ENCODE peak calls at places on chromosome 18, in five cellular contexts. E is right lobe of liver, I is mammary epithelial cell, X is adrenal gland, Q is heart left ventricle. T is an unnamed sample. For H3K9me3, the result is how much of the 10 kb centered on the place peaks cover.

GRCh38 chr18:75173758-75174157 is 35.2 kb downstream of the PTGR3 start:
- DNase-seq in Q (no peak), E (no peak), I (no peak), X (no peak), T (no peak)

GRCh38 chr18:69469444-69469919 is 68.8 kb downstream of the DOK6 start:
- DNase-seq in I (no peak), Q (no peak), E (peak), X (no peak), T (no peak)

GRCh38 chr18:50947899-50948298 is 19.9 kb upstream of the ELAC1 start:
- DNase-seq in Q (no peak), E (no peak), I (peak), X (no peak), T (no peak)

GRCh38 chr18:35456181-35456850 is 41.4 kb downstream of the INO80C start:
- DNase-seq in Q (no peak), I (peak), X (peak), E (no peak), T (peak)

GRCh38 chr18:4450065-4450676 is 4.9 kb downstream of the DLGAP1 start:
- DNase-seq in X (no peak), I (no peak), E (no peak), Q (no peak), T (no peak)

GRCh38 chr18:35041752-35042379 is 653 bp downstream of the MAPRE2 start:
- DNase-seq in X (no peak), E (no peak), I (peak), Q (no peak), T (peak)

GRCh38 chr18:77165489-77166415 is 33.2 kb upstream of the MBP start:
- DNase-seq in E (no peak), I (no peak), Q (peak), X (no peak), T (peak)

GRCh38 chr18:38367473-38367872 is 801.9 kb upstream of the CELF4 start:
- DNase-seq in I (no peak), Q (no peak), X (no peak), E (no peak), T (no peak)

GRCh38 chr18:12435867-12436266 is 28.1 kb downstream of the PRELID3A start:
- DNase-seq in Q (no peak), E (no peak), I (no peak), X (no peak), T (no peak)

GRCh38 chr18:79944746-79945117 is 6.7 kb downstream of the SLC66A2 start:
- DNase-seq in X (no peak), Q (no peak), I (no peak), E (no peak), T (no peak)

GRCh38 chr18:68735498-68736343 is 20.8 kb upstream of the TMX3 start:
- DNase-seq in E (no peak), Q (no peak), I (peak), X (no peak), T (peak)

GRCh38 chr18:76922107-76922506 is 99.8 kb downstream of the ZNF236 start:
- DNase-seq in Q (no peak), I (peak), E (peak), X (peak), T (peak)

GRCh38 chr18:13726972-13727331 is 479 bp downstream of the RNMT start:
- DNase-seq in X (peak), I (peak), Q (no peak), E (peak), T (peak)

GRCh38 chr18:22199005-22199404 is 29.6 kb downstream of the GATA6 start:
- DNase-seq in E (no peak), X (no peak), Q (no peak), I (no peak), T (no peak)

GRCh38 chr18:74546751-74547530 is 12.6 kb downstream of the CNDP1 start:
- DNase-seq in E (no peak), I (peak), Q (peak), X (peak), T (no peak)

GRCh38 chr18:59561596-59561995 is 135.6 kb downstream of the CCBE1 start:
- DNase-seq in X (peak), Q (no peak), E (no peak), I (no peak), T (no peak)

GRCh38 chr18:63160172-63160995 is 159.2 kb downstream of the BCL2 start:
- DNase-seq in E (no peak), I (no peak), X (no peak), Q (no peak), T (peak)

GRCh38 chr18:68728301-68728700 is 13.4 kb upstream of the TMX3 start:
- DNase-seq in Q (no peak), X (no peak), E (no peak), I (no peak), T (no peak)

GRCh38 chr18:7616661-7617060 is 49.5 kb downstream of the PTPRM start:
- DNase-seq in Q (peak), E (no peak), I (no peak), X (peak), T (peak)

GRCh38 chr18:62505669-62506494 is 16.9 kb upstream of the ZCCHC2 start:
- DNase-seq in Q (no peak), X (no peak), E (no peak), I (peak), T (no peak)

GRCh38 chr18:28767201-28767600 is 590.3 kb upstream of the CDH2 start:
- DNase-seq in I (no peak), E (no peak), X (no peak), Q (no peak), T (no peak)

GRCh38 chr18:58417752-58418151 is 211.1 kb downstream of the ALPK2 start:
- DNase-seq in I (peak), X (no peak), E (peak), Q (no peak), T (no peak)

GRCh38 chr18:42274488-42275137 is 319.6 kb downstream of the PIK3C3 start:
- DNase-seq in I (peak), E (no peak), Q (no peak), X (no peak), T (peak)

GRCh38 chr18:75658330-75658729 is 230.8 kb upstream of the SMIM21 start:
- DNase-seq in Q (no peak), I (no peak), X (no peak), E (no peak), T (no peak)

GRCh38 chr18:5600376-5601071 is 56.7 kb upstream of the EPB41L3 start:
- DNase-seq in I (no peak), E (no peak), X (no peak), Q (no peak), T (peak)
- TF ChIP-seq CTCF in I (no peak), E (peak), X (peak), Q (peak), T (peak)

GRCh38 chr18:26745288-26745975 is 120.1 kb downstream of the AQP4 start:
- DNase-seq in Q (no peak), E (peak), I (no peak), X (no peak), T (no peak)

GRCh38 chr18:26746284-26747130 is 119.0 kb downstream of the AQP4 start:
- DNase-seq in I (no peak), E (no peak), X (no peak), Q (no peak), T (no peak)

GRCh38 chr18:26736301-26736700 is 129.2 kb downstream of the AQP4 start:
- DNase-seq in Q (no peak), I (no peak), X (no peak), E (no peak), T (no peak)

GRCh38 chr18:26738706-26739105 is 126.8 kb downstream of the AQP4 start:
- DNase-seq in I (no peak), Q (no peak), X (no peak), E (no peak), T (no peak)

GRCh38 chr18:26741041-26741440 is 124.5 kb downstream of the AQP4 start:
- DNase-seq in I (no peak), X (peak), Q (no peak), E (no peak), T (no peak)
- H3K9me3 ChIP-seq in I (under half), X (under half), Q (under half), E (under half), T (under half)

GRCh38 chr18:2655954-2656236 is 369 bp downstream of the SMCHD1 start:
- DNase-seq in X (no peak), Q (no peak), E (no peak), I (no peak), T (no peak)
- TF ChIP-seq CTCF in X (no peak), Q (no peak), E (no peak), I (no peak), T (no peak)

GRCh38 chr18:78645216-78645615 is 334.4 kb upstream of the SALL3 start:
- DNase-seq in X (no peak), Q (no peak), I (no peak), E (no peak), T (no peak)
- H3K9me3 ChIP-seq in X (under half), Q (under half), I (under half), E (under half), T (under half)

DNA sequence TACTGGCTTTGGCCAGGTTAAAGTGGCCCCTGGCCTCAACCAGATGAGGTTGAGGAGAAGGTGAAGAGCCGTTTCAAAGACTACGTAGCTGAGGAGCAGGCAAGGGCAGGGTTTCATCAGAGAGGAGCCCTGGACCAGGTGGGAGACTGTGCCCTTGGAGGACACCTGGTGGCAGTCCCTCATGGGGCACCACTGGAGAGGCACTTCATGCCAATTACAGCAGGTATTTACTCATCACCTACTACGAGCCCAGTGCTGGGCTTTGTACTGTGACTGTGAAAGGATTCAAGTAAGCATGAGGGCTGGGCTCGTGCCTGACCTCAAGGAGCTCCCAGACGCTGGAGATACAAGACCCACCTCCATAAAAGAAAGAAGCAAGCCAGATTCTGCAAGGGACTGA is 37.6 kb downstream of the SMAD7 start:
- DNase-seq in X (no peak), Q (no peak), E (no peak), I (no peak), T (no peak)
- TF ChIP-seq CTCF in X (no peak), Q (peak), E (peak), I (peak), T (no peak)

GRCh38 chr18:14944838-14945237 is 196.9 kb downstream of the ANKRD30B start:
- DNase-seq in E (no peak), Q (no peak), X (no peak), I (no peak), T (no peak)
- H3K9me3 ChIP-seq in E (under half), Q (under half), X (under half), I (under half), T (under half)

DNA sequence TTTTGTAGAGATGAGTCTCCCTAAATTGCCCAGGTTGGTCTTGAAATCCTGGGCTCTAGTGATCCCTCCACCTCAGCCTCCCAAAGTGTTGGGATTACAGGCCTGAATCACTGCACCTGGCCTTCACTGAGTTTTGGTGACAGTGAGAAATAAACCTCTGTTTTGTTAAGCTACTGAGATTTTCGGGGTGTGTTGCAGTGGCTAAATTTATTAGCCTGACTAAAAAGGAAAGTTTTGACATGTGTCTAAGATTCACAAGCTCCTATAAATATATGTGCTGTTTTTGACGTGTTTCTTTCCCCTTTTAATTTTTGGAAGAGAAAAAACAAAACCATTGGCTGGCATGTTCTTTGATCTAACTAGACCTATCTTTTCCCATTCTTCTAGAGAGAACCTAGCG is 190.5 kb upstream of the MC4R start:
- DNase-seq in X (no peak), E (no peak), I (no peak), Q (no peak), T (no peak)
- TF ChIP-seq CTCF in X (no peak), E (no peak), I (no peak), Q (no peak), T (no peak)

T was measured in cardiac muscle cell.